ENCODE peak calls at places on chromosomes 3 and 15, in five cellular contexts. Y is A673, C is IMR-90, D is colonic mucosa, I is upper lobe of left lung. V is an unnamed sample.

GRCh38 chr3:118641608-118642007 is 393.0 kb downstream of the IGSF11 start:
- DNase-seq in Y (no peak), D (no peak), C (no peak), I (no peak), V (no peak)

GRCh38 chr3:138942271-138942670 is 4.7 kb downstream of the FOXL2 start:
- DNase-seq in I (no peak), C (no peak), D (no peak), Y (no peak), V (no peak)

GRCh38 chr3:143661677-143662076 is 186.6 kb downstream of the SLC9A9 start:
- DNase-seq in C (no peak), Y (no peak), D (no peak), I (no peak), V (no peak)

GRCh38 chr3:8972614-8973013 is 9.3 kb upstream of the RAD18 start:
- DNase-seq in C (peak; percentile 47), D (no peak), I (no peak), Y (peak; percentile 83), V (peak; percentile 54)

GRCh38 chr3:72255736-72256559 is 471.0 kb upstream of the PROK2 start:
- DNase-seq in C (no peak), Y (peak; percentile 23), D (peak; percentile 83), I (peak; percentile 56), V (peak; percentile 51)

GRCh38 chr3:13039286-13039896 is 33.8 kb downstream of the IQSEC1 start:
- DNase-seq in Y (no peak), C (no peak), I (no peak), D (no peak), V (no peak)

GRCh38 chr3:177552051-177552450 is 354.8 kb upstream of the TBL1XR1 start:
- DNase-seq in C (no peak), Y (peak; percentile 75), I (no peak), D (no peak), V (no peak)

GRCh38 chr3:55147406-55147805 is 219.5 kb upstream of the LRTM1 start:
- DNase-seq in I (no peak), D (no peak), Y (no peak), C (no peak), V (no peak)

GRCh38 chr3:175713263-175713662 is 854.1 kb downstream of the NAALADL2 start:
- DNase-seq in I (no peak), D (no peak), C (peak; percentile 22), Y (no peak), V (no peak)

GRCh38 chr3:159881208-159881607 is 107.4 kb upstream of the IL12A start:
- DNase-seq in Y (no peak), C (no peak), D (no peak), I (no peak), V (peak; percentile 4)

GRCh38 chr3:162610261-162610660 is 1113.7 kb downstream of the OTOL1 start:
- DNase-seq in Y (no peak), D (no peak), C (no peak), I (no peak), V (no peak)

GRCh38 chr15:69758810-69759410 is 306.3 kb downstream of the RPLP1 start:
- DNase-seq in D (peak; percentile 60), I (no peak), C (peak; percentile 62), Y (no peak), V (no peak)

GRCh38 chr15:40244961-40245523 is 6.2 kb downstream of the PAK6 start:
- DNase-seq in I (no peak), C (no peak), D (no peak), Y (no peak), V (no peak)

DNA sequence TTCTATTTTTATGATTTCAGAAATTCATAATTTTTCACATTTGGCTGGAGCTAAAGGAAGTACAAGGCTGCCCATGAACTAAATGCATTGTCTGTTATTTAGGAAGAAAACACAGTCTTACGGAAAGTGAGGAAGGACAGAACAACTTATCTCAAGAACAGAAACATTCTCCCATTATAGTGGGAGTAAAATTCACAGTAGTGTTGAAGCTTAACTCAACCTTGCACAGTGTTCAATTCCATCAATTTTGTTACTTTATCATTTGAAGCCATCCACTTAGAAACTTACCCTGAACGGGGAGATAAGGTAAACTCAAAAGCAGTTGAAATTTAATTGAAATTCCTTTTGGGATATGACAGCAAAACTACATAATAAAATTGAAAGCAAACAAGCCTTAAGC is 186.9 kb downstream of the PCCB start:
- DNase-seq in D (no peak), Y (no peak), C (no peak), I (no peak), V (no peak)
- TF ChIP-seq CTCF in D (no peak), Y (no peak), C (no peak), I (no peak), V (no peak)

DNA sequence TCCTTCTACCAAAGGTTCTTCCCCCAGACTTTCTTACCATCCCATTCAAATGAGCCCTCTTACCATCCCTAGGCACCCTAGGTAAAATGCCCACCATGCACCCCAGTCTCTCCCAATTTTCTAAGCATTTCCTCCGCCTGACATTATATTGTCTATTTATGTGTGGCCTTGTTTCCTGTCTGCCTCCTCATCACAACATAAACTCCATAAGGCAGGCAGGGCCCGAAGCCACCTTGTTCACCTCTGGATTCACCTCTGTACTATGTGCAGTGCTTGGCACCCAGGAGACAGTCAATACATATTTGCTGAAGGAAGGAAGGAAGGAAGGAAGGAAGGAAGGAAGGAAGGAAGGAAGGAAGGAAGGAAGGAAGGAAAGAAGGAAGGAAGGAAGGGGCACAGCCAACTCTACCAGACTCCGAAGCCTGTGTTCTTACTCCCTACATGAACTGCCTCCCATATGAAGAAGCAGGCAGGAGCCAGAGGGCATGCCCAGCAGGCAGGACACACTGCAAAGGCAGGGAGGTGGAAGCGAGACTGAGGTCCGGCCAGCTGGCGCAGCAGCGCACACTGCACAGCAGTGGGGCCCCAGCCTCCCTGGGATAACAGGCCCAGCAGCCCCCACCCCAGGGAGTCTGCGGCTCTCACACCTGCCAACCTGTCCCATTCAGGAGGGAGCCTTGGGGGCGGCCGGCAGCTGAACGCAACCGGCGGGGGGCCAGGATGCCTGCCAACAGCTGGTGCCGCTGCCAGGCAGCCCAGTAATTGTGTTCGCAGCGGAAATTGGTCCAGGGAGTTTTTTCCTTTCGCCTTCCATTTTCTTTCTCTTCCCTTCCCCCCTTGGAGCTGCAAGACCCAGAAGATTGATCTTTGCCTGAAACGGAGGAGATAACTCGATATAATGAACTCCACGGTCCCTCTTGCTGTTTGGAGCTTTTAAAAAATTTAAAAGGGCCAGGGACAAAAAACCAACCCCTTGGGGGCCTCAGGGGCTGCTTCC is 106.0 kb upstream of the LINGO1 start:
- DNase-seq in D (no peak), Y (peak; percentile 96), C (no peak), I (no peak), V (no peak)
- H3K27ac ChIP-seq in D (no peak overlapping the region), Y (peak overlapping the region; percentile 99), C (no peak overlapping the region), I (no peak overlapping the region), V (no peak overlapping the region)

DNA sequence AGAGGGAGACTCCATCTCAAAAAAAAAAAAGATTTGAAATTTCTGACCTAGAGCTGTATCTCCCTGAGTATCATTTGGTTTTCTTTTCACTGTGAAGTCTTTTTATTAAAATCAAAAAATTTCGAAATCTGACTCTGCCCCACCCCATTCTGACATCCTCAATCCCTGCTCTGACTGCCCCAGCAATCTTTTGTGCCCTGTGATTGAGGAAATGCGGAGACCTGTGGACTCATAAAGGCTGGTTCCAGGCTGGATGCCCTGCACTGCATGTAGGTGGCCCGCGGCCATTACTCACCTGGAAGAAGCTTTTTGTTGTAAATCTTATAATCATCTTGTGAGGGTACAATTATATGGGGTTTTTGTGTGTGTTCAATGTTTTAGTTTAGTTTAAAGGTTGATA is 147.3 kb upstream of the SEMA6D start:
- DNase-seq in Y (no peak), I (no peak), D (peak; percentile 72), C (no peak), V (no peak)
- TF ChIP-seq CTCF in Y (no peak), I (no peak), D (no peak), C (no peak), V (no peak)

DNA sequence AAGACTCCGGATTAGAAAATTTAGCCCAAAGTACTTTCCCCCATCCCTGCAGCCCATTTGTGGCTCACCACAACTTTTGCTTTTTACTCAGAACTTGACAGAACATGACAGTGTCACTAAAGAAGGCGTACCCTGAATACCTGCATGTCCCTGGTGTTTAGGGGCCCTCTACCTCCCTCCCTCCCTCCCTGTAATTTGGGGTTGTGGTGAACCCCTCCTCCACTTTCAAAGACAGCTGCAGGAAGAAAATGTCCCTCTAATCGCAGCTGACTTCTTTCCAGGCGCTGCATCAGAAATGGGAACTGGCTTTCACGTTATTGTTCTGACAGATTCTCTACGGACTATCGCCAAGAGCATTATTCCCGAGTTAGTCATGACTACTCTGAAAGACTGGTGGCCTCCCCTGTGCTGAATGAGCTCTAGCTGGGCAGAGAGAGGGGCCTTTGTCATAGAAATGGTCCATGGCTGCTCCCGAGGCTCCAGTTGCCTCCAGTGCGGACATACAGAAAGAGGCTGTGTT is 93.2 kb upstream of the ARHGEF3 start:
- DNase-seq in D (peak; percentile 21), Y (no peak), C (peak; percentile 55), I (no peak), V (no peak)
- H3K27ac ChIP-seq in D (no peak overlapping the region), Y (no peak overlapping the region), C (no peak overlapping the region), I (no peak overlapping the region), V (no peak overlapping the region)

DNA sequence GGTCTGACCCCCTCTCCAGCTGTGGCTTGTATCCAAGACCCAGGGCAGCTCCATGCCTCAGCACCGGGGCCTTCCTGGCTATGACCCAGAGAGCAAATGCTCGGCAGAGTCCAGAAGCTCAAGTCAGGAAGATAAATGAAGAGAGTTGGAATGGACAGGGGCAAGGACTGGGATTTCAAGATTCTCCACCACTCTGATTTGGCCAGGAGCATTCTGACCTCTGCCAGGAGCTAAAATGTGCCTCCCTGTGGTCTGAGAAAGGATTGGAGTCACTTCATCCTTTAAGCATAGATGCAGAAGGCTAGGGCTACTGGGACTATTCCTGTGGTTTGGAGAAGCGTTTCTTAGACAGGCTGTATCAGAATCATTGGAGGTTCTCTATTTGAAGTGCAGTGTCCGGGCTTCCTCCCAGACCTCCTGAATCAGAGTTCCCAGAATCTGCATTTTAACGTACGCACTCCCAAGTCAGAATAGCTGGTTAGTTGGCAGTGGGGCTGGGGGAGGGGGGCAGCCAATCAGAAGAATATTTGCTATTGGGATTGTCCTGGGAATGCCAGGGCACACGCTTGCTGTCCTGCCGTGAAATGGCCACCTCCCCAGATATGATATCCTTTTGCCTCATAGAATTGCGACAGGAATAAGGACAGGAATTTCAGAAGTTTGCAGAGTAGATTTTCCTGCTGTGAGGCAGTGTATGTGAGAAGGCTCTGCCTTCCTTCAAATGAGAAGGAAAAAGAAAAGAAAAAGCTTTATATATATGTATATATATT is 57.4 kb downstream of the HRH1 start:
- DNase-seq in I (no peak), D (no peak), Y (no peak), C (peak; percentile 46), V (no peak)
- TF ChIP-seq CTCF in I (no peak), D (no peak), Y (no peak), C (peak; percentile 34), V (no peak)

GRCh38 chr15:67548532-67548852 is 6.0 kb downstream of the MAP2K5 start:
- DNase-seq in Y (peak; percentile 69), C (no peak), I (no peak), D (no peak), V (no peak)

GRCh38 chr15:67549736-67550135 is 7.2 kb downstream of the MAP2K5 start:
- DNase-seq in I (no peak), C (peak; percentile 9), D (no peak), Y (peak; percentile 20), V (no peak)

GRCh38 chr15:67547836-67548531 is 5.5 kb downstream of the MAP2K5 start:
- DNase-seq in Y (peak; percentile 15), C (peak; percentile 73), D (no peak), I (no peak), V (no peak)

GRCh38 chr15:67550522-67550921 is 8.0 kb downstream of the MAP2K5 start:
- DNase-seq in Y (peak; percentile 33), C (peak; percentile 34), I (no peak), D (no peak), V (no peak)

GRCh38 chr15:67548862-67549651 is 6.6 kb downstream of the MAP2K5 start:
- DNase-seq in D (peak; percentile 52), Y (peak; percentile 98), C (no peak), I (peak; percentile 18), V (no peak)
- H3K27ac ChIP-seq in D (peak overlapping the region; percentile 43), Y (peak overlapping the region; percentile 68), C (no peak overlapping the region), I (no peak overlapping the region), V (no peak overlapping the region)